ENCODE peak calls at places on chromosomes 7 and 10, in eight cellular contexts. X is H7, Z is posterior vena cava, Y is NCI-H748 treated with DMSO at 0.1 percent for 48 hours, C is MM.1S, H is NCI-H2107, I is AG04449, Q is amniotic stem cell. B is an unnamed sample.

GRCh38 chr7:100476903-100477870 is 1.8 kb downstream of the TSC22D4 start:
- DNase-seq in H (no peak), Z (no peak), Q (no peak), C (no peak), I (no peak), X (peak; percentile 86), Y (no peak), B (no peak)

GRCh38 chr7:97021443-97022261 is 3.0 kb downstream of the DLX5 start:
- DNase-seq in C (no peak), Q (no peak), X (peak; percentile 82), Y (no peak), Z (no peak), H (no peak), I (no peak), B (no peak)

GRCh38 chr7:76011437-76011836 is 17.0 kb upstream of the TMEM120A start:
- DNase-seq in Y (no peak), H (no peak), Q (no peak), I (peak; percentile 55), Z (peak; percentile 87), C (no peak), X (no peak), B (no peak)

GRCh38 chr10:101995451-101996063 is 60.4 kb downstream of the ARMH3 start:
- DNase-seq in Q (no peak), C (no peak), Z (no peak), X (no peak), I (no peak), H (no peak), Y (no peak), B (no peak)

GRCh38 chr7:142468871-142469652 is 211.2 kb upstream of the PRSS58 start:
- DNase-seq in Q (no peak), X (no peak), Z (no peak), H (no peak), C (no peak), Y (no peak), I (no peak), B (no peak)

GRCh38 chr7:21028990-21029337 is 242.3 kb upstream of the SP8 start:
- DNase-seq in Y (peak; percentile 58), X (no peak), Q (no peak), Z (no peak), H (no peak), I (no peak), C (no peak), B (no peak)

GRCh38 chr10:15856328-15857000 is 3.8 kb downstream of the MINDY3 start:
- DNase-seq in Y (no peak), Z (no peak), Q (no peak), C (no peak), I (no peak), H (no peak), X (no peak), B (no peak)

GRCh38 chr7:157515342-157516041 is 178.7 kb downstream of the DNAJB6 start:
- DNase-seq in Q (no peak), Z (peak; percentile 71), Y (no peak), C (no peak), I (no peak), H (no peak), X (peak; percentile 62), B (no peak)

GRCh38 chr10:60238408-60239100 is 151.1 kb downstream of the ANK3 start:
- DNase-seq in I (no peak), Q (no peak), Y (no peak), H (no peak), X (peak; percentile 18), Z (no peak), C (peak; percentile 57), B (no peak)

GRCh38 chr7:39741942-39742623 is 118.7 kb downstream of the RALA start:
- DNase-seq in Q (no peak), I (no peak), Z (peak; percentile 82), C (peak; percentile 19), Y (no peak), H (peak; percentile 59), X (peak; percentile 57), B (no peak)

GRCh38 chr10:55630491-55631056 is 730.5 kb downstream of the ZWINT start:
- DNase-seq in Z (peak; percentile 59), X (peak; percentile 32), H (no peak), C (no peak), I (no peak), Q (no peak), Y (no peak), B (no peak)

GRCh38 chr7:88276605-88277153 is 30.0 kb downstream of the STEAP4 start:
- DNase-seq in X (no peak), C (no peak), H (no peak), Z (no peak), Q (no peak), Y (no peak), I (no peak), B (no peak)

GRCh38 chr7:93212881-93213280 is 13.4 kb downstream of the HEPACAM2 start:
- DNase-seq in C (no peak), X (no peak), I (no peak), H (no peak), Y (peak; percentile 75), Q (no peak), Z (no peak), B (no peak)

GRCh38 chr7:17298840-17299476 is 506 bp downstream of the AHR start:
- DNase-seq in Q (no peak), X (peak; percentile 68), Y (peak; percentile 32), C (peak; percentile 56), I (no peak), Z (peak; percentile 86), H (no peak), B (no peak)

GRCh38 chr10:6030217-6030616 is 31.9 kb downstream of the IL2RA start:
- DNase-seq in X (no peak), Q (no peak), H (no peak), C (no peak), I (no peak), Z (no peak), Y (no peak), B (no peak)

GRCh38 chr7:106521541-106521940 is 139.4 kb downstream of the CCDC71L start:
- DNase-seq in Y (no peak), C (no peak), X (no peak), Z (no peak), Q (no peak), I (no peak), H (no peak), B (no peak)

GRCh38 chr7:84757756-84758155 is 429.1 kb downstream of the SEMA3D start:
- DNase-seq in Q (no peak), X (no peak), Y (no peak), I (no peak), H (no peak), Z (no peak), C (no peak), B (no peak)

GRCh38 chr10:32121648-32122047 is 65.4 kb upstream of the KIF5B start:
- DNase-seq in Y (no peak), C (no peak), X (no peak), H (no peak), I (no peak), Z (no peak), Q (no peak), B (no peak)

GRCh38 chr7:132290021-132290420 is 286.2 kb downstream of the PLXNA4 start:
- DNase-seq in H (no peak), C (no peak), Y (no peak), I (no peak), Q (no peak), Z (no peak), X (no peak), B (no peak)

GRCh38 chr7:95700917-95701316 is 71.4 kb upstream of the DYNC1I1 start:
- DNase-seq in X (no peak), Y (peak; percentile 70), C (no peak), Q (no peak), H (no peak), I (no peak), Z (no peak), B (no peak)

GRCh38 chr10:541750-542371 is 147.6 kb downstream of the DIP2C start:
- DNase-seq in X (no peak), C (no peak), I (no peak), Y (no peak), H (peak; percentile 22), Z (peak; percentile 63), Q (no peak), B (peak; percentile 38)

GRCh38 chr10:3805227-3805790 is 20.3 kb upstream of the KLF6 start:
- DNase-seq in Q (no peak), H (no peak), Y (peak; percentile 10), Z (no peak), I (no peak), C (peak; percentile 88), X (no peak), B (no peak)

GRCh38 chr7:116632349-116632748 is 39.6 kb upstream of the MET start:
- DNase-seq in I (peak; percentile 12), X (no peak), C (no peak), Y (no peak), Q (no peak), Z (no peak), H (no peak), B (no peak)

GRCh38 chr7:79548616-79549206 is 95.2 kb upstream of the MAGI2 start:
- DNase-seq in X (no peak), Z (no peak), Q (no peak), H (no peak), C (no peak), Y (no peak), I (no peak), B (no peak)

GRCh38 chr7:106772655-106773108 is 92.4 kb upstream of the PIK3CG start:
- DNase-seq in Z (no peak), Q (peak; percentile 52), X (no peak), I (no peak), H (no peak), Y (no peak), C (no peak), B (no peak)

GRCh38 chr7:23334482-23335056 is 35.4 kb downstream of the MALSU1 start:
- DNase-seq in H (no peak), Y (no peak), Z (no peak), Q (peak; percentile 91), C (no peak), I (peak; percentile 89), X (no peak), B (no peak)

GRCh38 chr7:94908204-94909022 is 1.0 kb downstream of the PPP1R9A start:
- DNase-seq in X (peak; percentile 70), C (no peak), H (peak; percentile 48), Y (peak; percentile 74), Z (no peak), I (no peak), Q (no peak), B (peak; percentile 63)

GRCh38 chr7:5206686-5207085 is 16.7 kb downstream of the WIPI2 start:
- DNase-seq in C (no peak), X (no peak), H (no peak), Q (no peak), I (no peak), Z (peak; percentile 43), Y (no peak), B (no peak)